ENCODE peak calls at places on chromosome 7, in seven cellular contexts. S, U, Z, P, G, X and R are unnamed samples. For H3K27me3, the result is how much of the 10 kb centered on the place peaks cover.

GRCh38 chr7:149855368-149856305 is 17.5 kb downstream of the ZNF862 start:
- DNase-seq in S (peak), U (peak), Z (peak), P (no peak), G (no peak), X (peak), R (peak)

GRCh38 chr7:129536323-129536722 is 34.0 kb downstream of the SMKR1 start:
- DNase-seq in S (no peak), U (no peak), Z (no peak), P (no peak), G (no peak), X (no peak), R (no peak)

GRCh38 chr7:87398441-87398840 is 53.0 kb downstream of the CROT start:
- DNase-seq in S (peak), U (no peak), Z (no peak), P (no peak), G (no peak), X (no peak), R (no peak)

GRCh38 chr7:123437447-123437995 is 96.9 kb downstream of the IQUB start:
- DNase-seq in S (peak), U (no peak), Z (no peak), P (no peak), G (no peak), X (no peak), R (no peak)

GRCh38 chr7:88509341-88509740 is 202.6 kb upstream of the STEAP4 start:
- DNase-seq in S (no peak), U (no peak), Z (no peak), P (no peak), G (no peak), X (no peak), R (no peak)

GRCh38 chr7:13673290-13673689 is 316.2 kb downstream of the ETV1 start:
- DNase-seq in S (no peak), U (no peak), Z (no peak), P (no peak), G (no peak), X (no peak), R (no peak)

GRCh38 chr7:150983893-150984368 is 5.8 kb upstream of the KCNH2 start:
- DNase-seq in S (peak), U (no peak), Z (peak), P (no peak), G (peak), X (peak), R (peak)

GRCh38 chr7:30649717-30650116 is 32.5 kb downstream of the CRHR2 start:
- DNase-seq in S (no peak), U (no peak), Z (no peak), P (no peak), G (no peak), X (no peak), R (no peak)

GRCh38 chr7:33909312-33909711 is 4.0 kb downstream of the BMPER start:
- DNase-seq in S (peak), U (no peak), Z (no peak), P (no peak), G (no peak), X (no peak), R (no peak)

GRCh38 chr7:74275401-74275881 is 13.8 kb upstream of the CLIP2 start:
- DNase-seq in S (no peak), U (no peak), Z (peak), P (peak), G (no peak), X (peak), R (no peak)

GRCh38 chr7:73428697-73429005 is 4.9 kb upstream of the FZD9 start:
- DNase-seq in S (no peak), U (no peak), Z (no peak), P (no peak), G (no peak), X (peak), R (no peak)

GRCh38 chr7:79506481-79506880 is 53.0 kb upstream of the MAGI2 start:
- DNase-seq in S (peak), U (no peak), Z (peak), P (no peak), G (no peak), X (peak), R (peak)

GRCh38 chr7:150753826-150754603 is 16.8 kb downstream of the GIMAP5 start:
- DNase-seq in S (peak), U (no peak), Z (peak), P (peak), G (peak), X (peak), R (no peak)

GRCh38 chr7:30923774-30924413 is 12.2 kb downstream of the AQP1 start:
- DNase-seq in S (no peak), U (no peak), Z (no peak), P (peak), G (no peak), X (no peak), R (no peak)

GRCh38 chr7:8063706-8064297 is 95.2 kb downstream of the GLCCI1 start:
- DNase-seq in S (no peak), U (no peak), Z (no peak), P (no peak), G (no peak), X (no peak), R (no peak)

GRCh38 chr7:123660514-123661354 is 5.1 kb downstream of the LMOD2 start:
- DNase-seq in S (no peak), U (no peak), Z (no peak), P (no peak), G (no peak), X (no peak), R (no peak)

GRCh38 chr7:117645456-117646181 is 165.8 kb downstream of the CFTR start:
- DNase-seq in S (peak), U (no peak), Z (no peak), P (no peak), G (no peak), X (no peak), R (no peak)

GRCh38 chr7:30074422-30075030 is 46.3 kb downstream of the PLEKHA8 start:
- DNase-seq in S (peak), U (peak), Z (peak), P (peak), G (peak), X (peak), R (peak)

GRCh38 chr7:137961200-137962177 is 40.4 kb downstream of the CREB3L2 start:
- DNase-seq in S (no peak), U (no peak), Z (no peak), P (no peak), G (no peak), X (no peak), R (no peak)

GRCh38 chr7:150641854-150642253 is 9.7 kb upstream of the GIMAP6 start:
- DNase-seq in S (no peak), U (no peak), Z (no peak), P (no peak), G (no peak), X (no peak), R (no peak)

GRCh38 chr7:101985646-101986199 is 168.3 kb downstream of the CUX1 start:
- DNase-seq in S (no peak), U (no peak), Z (peak), P (no peak), G (no peak), X (peak), R (no peak)

GRCh38 chr7:12111461-12112405 is 99.4 kb upstream of the TMEM106B start:
- DNase-seq in S (no peak), U (no peak), Z (peak), P (peak), G (peak), X (peak), R (no peak)

GRCh38 chr7:1388936-1389335 is 70.3 kb downstream of the MICALL2 start:
- DNase-seq in S (no peak), U (no peak), Z (no peak), P (peak), G (no peak), X (no peak), R (no peak)

GRCh38 chr7:20777377-20778062 is 9.2 kb downstream of the SP8 start:
- DNase-seq in S (no peak), U (no peak), Z (peak), P (no peak), G (peak), X (no peak), R (no peak)

GRCh38 chr7:20776942-20777341 is 9.7 kb downstream of the SP8 start:
- DNase-seq in S (no peak), U (no peak), Z (peak), P (no peak), G (no peak), X (peak), R (no peak)

GRCh38 chr7:20778063-20778721 is 8.5 kb downstream of the SP8 start:
- DNase-seq in S (peak), U (no peak), Z (peak), P (peak), G (peak), X (peak), R (peak)

GRCh38 chr7:20776214-20776875 is 10.3 kb downstream of the SP8 start:
- DNase-seq in S (no peak), U (no peak), Z (peak), P (no peak), G (no peak), X (peak), R (no peak)

DNA sequence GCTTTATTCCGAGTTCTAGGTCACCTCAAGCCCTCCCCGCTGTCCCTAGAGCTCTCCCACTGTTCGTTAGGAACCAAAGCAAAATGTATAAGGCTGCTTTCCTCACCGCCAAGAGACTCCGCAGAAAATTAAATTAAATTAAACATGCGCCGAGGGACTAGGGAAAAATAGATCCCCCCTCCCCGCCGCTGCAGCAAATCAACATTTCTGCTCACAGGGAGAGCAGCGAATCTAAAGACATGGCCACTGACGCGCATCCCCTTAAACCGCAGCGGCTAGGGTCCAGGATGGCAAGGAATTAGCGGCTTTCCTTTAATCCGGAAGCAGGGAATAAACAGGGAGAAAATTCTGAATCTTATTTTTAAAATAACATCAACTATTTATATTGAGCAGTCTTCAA is 7.6 kb downstream of the SP8 start:
- DNase-seq in S (no peak), U (no peak), Z (no peak), P (no peak), G (no peak), X (peak), R (no peak)
- H3K27me3 ChIP-seq in S (half or more), U (under half), Z (half or more), P (half or more), G (under half), X (half or more), R (half or more)

GRCh38 chr7:100721505-100721812 is 1.2 kb downstream of the EPO start:
- DNase-seq in S (no peak), U (no peak), Z (no peak), P (no peak), G (no peak), X (no peak), R (no peak)

GRCh38 chr7:100720320-100720644 is at the start of gene EPO:
- DNase-seq in S (no peak), U (no peak), Z (peak), P (no peak), G (no peak), X (peak), R (no peak)

GRCh38 chr7:100722480-100723212 is 2.4 kb downstream of the EPO start:
- DNase-seq in S (no peak), U (no peak), Z (no peak), P (peak), G (no peak), X (no peak), R (no peak)

GRCh38 chr7:100720645-100721504 is 607 bp downstream of the EPO start:
- DNase-seq in S (no peak), U (no peak), Z (peak), P (peak), G (no peak), X (peak), R (no peak)

GRCh38 chr7:100719523-100720319 is 547 bp upstream of the EPO start:
- DNase-seq in S (peak), U (no peak), Z (no peak), P (no peak), G (no peak), X (no peak), R (no peak)
- TF ChIP-seq CTCF in S (peak), U (no peak), Z (peak), P (peak), G (no peak), X (peak), R (peak)

GRCh38 chr7:159040912-159041711 is 103.6 kb downstream of the VIPR2 start:
- DNase-seq in S (no peak), U (no peak), Z (no peak), P (no peak), G (no peak), X (no peak), R (no peak)

GRCh38 chr7:159042084-159042483 is 102.6 kb downstream of the VIPR2 start:
- DNase-seq in S (no peak), U (no peak), Z (no peak), P (no peak), G (no peak), X (no peak), R (no peak)

GRCh38 chr7:159038066-159038465 is 106.6 kb downstream of the VIPR2 start:
- DNase-seq in S (no peak), U (no peak), Z (no peak), P (no peak), G (no peak), X (no peak), R (no peak)

GRCh38 chr7:159039716-159040115 is 105.0 kb downstream of the VIPR2 start:
- DNase-seq in S (no peak), U (no peak), Z (no peak), P (no peak), G (no peak), X (no peak), R (no peak)

GRCh38 chr7:159040146-159040545 is 104.5 kb downstream of the VIPR2 start:
- DNase-seq in S (no peak), U (no peak), Z (no peak), P (no peak), G (no peak), X (no peak), R (no peak)
- TF ChIP-seq EZH2phosphoT487 in S (no peak), U (no peak), Z (no peak), P (no peak), G (no peak), X (no peak), R (no peak)

GRCh38 chr7:27165655-27166474 is 528 bp upstream of the HOXA9 start:
- DNase-seq in S (peak), U (no peak), Z (peak), P (no peak), G (no peak), X (no peak), R (no peak)

GRCh38 chr7:27168265-27168947 is 3.1 kb upstream of the HOXA9 start:
- DNase-seq in S (peak), U (no peak), Z (peak), P (peak), G (no peak), X (peak), R (no peak)

GRCh38 chr7:27167916-27168264 is 2.6 kb upstream of the HOXA9 start:
- DNase-seq in S (peak), U (no peak), Z (no peak), P (no peak), G (no peak), X (no peak), R (no peak)

GRCh38 chr7:27166475-27167169 is 1.3 kb upstream of the HOXA9 start:
- DNase-seq in S (peak), U (no peak), Z (peak), P (no peak), G (no peak), X (peak), R (no peak)

DNA sequence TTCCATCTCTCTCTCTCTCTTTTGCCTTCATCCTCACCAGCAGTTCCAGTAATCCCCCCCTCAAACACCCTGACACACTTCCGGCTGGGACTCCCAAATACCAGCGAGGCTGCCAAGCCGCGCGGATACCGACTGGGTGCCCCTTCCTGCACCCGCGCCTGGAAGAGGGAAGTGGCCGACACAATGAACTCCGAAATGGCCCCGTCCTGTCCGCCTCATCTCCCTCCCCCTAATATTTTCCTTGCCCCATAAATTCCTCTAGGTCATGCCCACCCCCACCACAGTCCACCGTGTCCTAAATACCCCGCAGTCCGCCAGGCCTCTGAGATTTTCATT is 1.8 kb upstream of the HOXA9 start:
- DNase-seq in S (peak), U (no peak), Z (peak), P (peak), G (no peak), X (no peak), R (no peak)
- H3K27me3 ChIP-seq in S (under half), U (under half), Z (half or more), P (half or more), G (half or more), X (half or more), R (half or more)

GRCh38 chr7:4051696-4052095 is 630.4 kb upstream of the FOXK1 start:
- DNase-seq in S (no peak), U (no peak), Z (no peak), P (peak), G (no peak), X (no peak), R (no peak)

GRCh38 chr7:4052126-4052525 is 630.0 kb upstream of the FOXK1 start:
- DNase-seq in S (no peak), U (no peak), Z (no peak), P (peak), G (no peak), X (no peak), R (no peak)

GRCh38 chr7:4048336-4048735 is 633.8 kb upstream of the FOXK1 start:
- DNase-seq in S (no peak), U (no peak), Z (no peak), P (peak), G (no peak), X (no peak), R (no peak)

GRCh38 chr7:4045975-4046374 is 636.1 kb upstream of the FOXK1 start:
- DNase-seq in S (no peak), U (no peak), Z (no peak), P (no peak), G (no peak), X (no peak), R (no peak)

GRCh38 chr7:4049202-4049601 is 632.9 kb upstream of the FOXK1 start:
- DNase-seq in S (no peak), U (no peak), Z (no peak), P (no peak), G (no peak), X (no peak), R (no peak)
- TF ChIP-seq CTCF in S (no peak), U (no peak), Z (no peak), P (no peak), G (no peak), X (no peak), R (no peak)

GRCh38 chr7:142457146-142457703 is 199.4 kb upstream of the PRSS58 start:
- DNase-seq in S (no peak), U (no peak), Z (no peak), P (no peak), G (no peak), X (peak), R (no peak)
- TF ChIP-seq EZH2phosphoT487 in S (no peak), U (no peak), Z (no peak), P (no peak), G (no peak), X (no peak), R (no peak)

GRCh38 chr7:155523168-155523675 is 23.1 kb downstream of the CNPY1 start:
- DNase-seq in S (no peak), U (no peak), Z (no peak), P (no peak), G (no peak), X (no peak), R (no peak)

GRCh38 chr7:155520114-155520513 is 26.2 kb downstream of the CNPY1 start:
- DNase-seq in S (no peak), U (no peak), Z (no peak), P (no peak), G (no peak), X (no peak), R (no peak)

GRCh38 chr7:155521007-155521742 is 25.2 kb downstream of the CNPY1 start:
- DNase-seq in S (no peak), U (no peak), Z (no peak), P (no peak), G (no peak), X (no peak), R (no peak)

GRCh38 chr7:155524018-155524556 is 22.3 kb downstream of the CNPY1 start:
- DNase-seq in S (no peak), U (no peak), Z (no peak), P (no peak), G (no peak), X (no peak), R (no peak)

GRCh38 chr7:155521743-155522398 is 24.5 kb downstream of the CNPY1 start:
- DNase-seq in S (no peak), U (no peak), Z (no peak), P (no peak), G (no peak), X (no peak), R (no peak)
- H3K27me3 ChIP-seq in S (half or more), U (under half), Z (under half), P (half or more), G (half or more), X (half or more), R (half or more)

DNA sequence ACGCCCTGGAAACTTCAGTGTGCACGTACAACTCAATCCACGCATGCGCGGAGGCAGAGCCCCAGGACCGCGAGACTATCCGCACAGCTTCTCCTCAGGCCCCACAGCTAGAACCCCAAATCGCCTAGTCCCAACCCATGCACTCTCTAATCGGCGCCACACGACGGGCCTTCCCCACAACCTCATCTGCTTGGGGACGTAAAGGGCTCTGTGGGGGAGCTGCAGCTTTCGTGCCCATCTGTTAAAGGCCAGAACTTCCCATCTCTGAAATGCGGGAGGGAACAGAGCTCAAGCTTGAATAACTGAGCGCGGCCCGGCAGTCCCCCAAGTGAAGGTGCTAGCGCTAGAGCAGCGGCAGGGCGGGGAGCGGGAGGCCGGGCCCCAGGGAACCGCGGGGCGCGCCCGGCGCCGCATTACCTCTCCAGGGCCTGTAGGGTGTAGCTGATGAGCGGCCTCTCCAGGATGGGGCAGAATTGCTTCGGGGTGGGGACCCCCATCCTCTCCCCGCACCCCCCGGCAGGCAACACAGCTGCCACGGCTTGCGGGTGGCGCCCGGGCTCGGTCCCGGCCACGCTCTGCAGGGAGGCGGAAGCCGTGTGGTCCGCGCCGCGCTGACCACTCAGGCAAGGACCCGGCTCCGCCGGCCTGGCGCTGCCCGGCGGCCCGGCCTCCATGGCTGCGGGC is 547 bp downstream of the CRPPA start:
- DNase-seq in S (peak), U (peak), Z (peak), P (peak), G (peak), X (peak), R (peak)
- TF ChIP-seq CTCF in S (peak), U (peak), Z (peak), P (peak), G (peak), X (peak), R (peak)